ENCODE peak calls at places on chromosomes 13 and 19, in ten cellular contexts. Q, F, T, N, B, X, I, D, K and H are unnamed samples.

GRCh38 chr13:110989331-110989730 is 74.5 kb upstream of the ANKRD10 start:
- DNase-seq in K (peak; percentile 85), Q (no peak), B (no peak), D (no peak), F (no peak), N (no peak), X (no peak), I (no peak), T (no peak), H (no peak)

GRCh38 chr19:35716985-35717664 is 678 bp upstream of the KMT2B start:
- DNase-seq in K (peak; percentile 94), N (peak; percentile 95), T (peak; percentile 96), I (peak; percentile 98), F (peak; percentile 89), Q (peak; percentile 91), B (peak; percentile 95), D (peak; percentile 87), X (peak; percentile 98), H (peak; percentile 98)

GRCh38 chr13:40362502-40362901 is 303.9 kb downstream of the FOXO1 start:
- DNase-seq in I (no peak), B (no peak), T (no peak), X (no peak), F (no peak), N (no peak), D (no peak), K (no peak), Q (no peak), H (no peak)

GRCh38 chr19:3025516-3025890 is 3.6 kb downstream of the TLE2 start:
- DNase-seq in X (no peak), K (no peak), D (no peak), B (no peak), Q (no peak), I (no peak), F (no peak), T (no peak), N (no peak), H (no peak)

GRCh38 chr13:64819081-64819480 is 2411.1 kb downstream of the PCDH9 start:
- DNase-seq in Q (no peak), F (no peak), K (peak; percentile 30), X (no peak), D (no peak), B (no peak), I (no peak), T (no peak), N (no peak), H (peak; percentile 45)

GRCh38 chr13:101640797-101641400 is 188.4 kb downstream of the ITGBL1 start:
- DNase-seq in X (no peak), K (peak; percentile 74), F (no peak), Q (no peak), N (no peak), B (no peak), T (no peak), D (no peak), I (no peak), H (no peak)

GRCh38 chr13:80084086-80084676 is 256.7 kb downstream of the SPRY2 start:
- DNase-seq in N (no peak), F (no peak), D (no peak), X (no peak), K (peak; percentile 95), T (no peak), I (no peak), Q (no peak), B (no peak), H (no peak)

GRCh38 chr13:46614582-46614981 is 61.6 kb downstream of the LRCH1 start:
- DNase-seq in D (no peak), Q (no peak), F (no peak), N (no peak), B (no peak), I (no peak), T (no peak), X (no peak), K (peak; percentile 96), H (no peak)

GRCh38 chr13:107518292-107518691 is 697.0 kb downstream of the LIG4 start:
- DNase-seq in Q (peak; percentile 61), D (no peak), B (no peak), F (no peak), N (no peak), T (peak; percentile 15), K (peak; percentile 34), I (no peak), X (no peak), H (no peak)

GRCh38 chr19:29850482-29850881 is 38.7 kb downstream of the CCNE1 start:
- DNase-seq in K (no peak), B (no peak), Q (no peak), N (no peak), I (no peak), D (no peak), T (no peak), F (no peak), X (no peak), H (no peak)

GRCh38 chr19:5131031-5131865 is 162.3 kb downstream of the KDM4B start:
- DNase-seq in N (no peak), I (no peak), B (no peak), Q (no peak), K (no peak), F (no peak), T (no peak), X (no peak), D (no peak), H (peak; percentile 91)

GRCh38 chr13:110304256-110304655 is 2.7 kb downstream of the COL4A1 start:
- DNase-seq in D (no peak), N (no peak), I (peak; percentile 84), F (no peak), K (peak; percentile 84), X (no peak), B (no peak), Q (no peak), T (no peak), H (no peak)

GRCh38 chr13:42715909-42716308 is 65.5 kb upstream of the FAM216B start:
- DNase-seq in X (no peak), B (no peak), D (no peak), F (no peak), N (no peak), T (no peak), K (no peak), I (no peak), Q (peak; percentile 55), H (no peak)

GRCh38 chr19:40381321-40381720 is 8.7 kb downstream of the HIPK4 start:
- DNase-seq in N (no peak), B (no peak), Q (no peak), X (no peak), F (no peak), D (no peak), K (no peak), T (no peak), I (no peak), H (no peak)

GRCh38 chr19:35644987-35645679 is 3.0 kb upstream of the COX6B1 start:
- DNase-seq in D (peak; percentile 87), F (peak; percentile 60), X (peak; percentile 93), N (peak; percentile 86), B (peak; percentile 88), I (peak; percentile 93), T (peak; percentile 63), Q (peak; percentile 85), K (peak; percentile 42), H (peak; percentile 90)

GRCh38 chr13:23921451-23921888 is 24.2 kb upstream of the C1QTNF9B start:
- DNase-seq in B (peak; percentile 17), K (peak; percentile 66), T (peak; percentile 21), X (no peak), I (no peak), F (peak; percentile 6), D (no peak), N (peak; percentile 39), Q (peak; percentile 80), H (peak; percentile 69)

GRCh38 chr13:71149498-71150363 is 717.3 kb downstream of the DACH1 start:
- DNase-seq in K (no peak), T (no peak), I (no peak), F (no peak), N (no peak), X (no peak), Q (no peak), B (no peak), D (peak; percentile 59), H (no peak)

DNA sequence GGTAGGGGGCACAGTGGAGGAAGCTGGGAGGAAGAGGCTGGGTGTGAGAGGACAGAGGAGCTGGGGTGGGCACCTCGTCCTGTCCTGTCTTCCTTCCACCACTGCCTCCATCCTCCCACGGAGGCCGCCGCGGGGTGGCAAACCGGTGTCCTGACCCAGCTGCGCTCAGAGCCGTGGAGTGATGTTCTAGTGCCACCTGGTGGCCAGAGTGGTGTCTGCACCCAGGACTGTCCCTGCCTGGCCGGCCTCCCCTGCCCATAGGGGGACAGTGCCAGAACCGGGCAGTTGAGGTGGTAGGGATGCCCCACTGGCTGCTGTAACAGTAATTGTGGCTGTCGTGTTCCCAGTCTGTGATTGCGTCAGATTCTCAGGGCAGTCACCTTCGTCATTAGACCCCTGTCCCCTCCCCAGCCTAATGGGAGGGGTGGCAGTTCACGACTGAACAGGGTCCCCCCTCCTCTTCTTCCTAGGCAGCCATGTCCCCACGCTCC is 11.1 kb upstream of the ARRDC2 start:
- DNase-seq in B (peak; percentile 83), X (peak; percentile 91), T (peak; percentile 61), D (peak; percentile 91), N (peak; percentile 78), I (peak; percentile 92), Q (peak; percentile 83), K (peak; percentile 64), F (peak; percentile 89), H (peak; percentile 93)
- H3K4me3 ChIP-seq in B (no peak overlapping the region), X (no peak overlapping the region), T (no peak overlapping the region), D (peak overlapping the region; percentile 4), N (peak overlapping the region; percentile 27), I (no peak overlapping the region), Q (no peak overlapping the region), K (no peak overlapping the region), F (peak overlapping the region; percentile 76), H (no peak overlapping the region)

DNA sequence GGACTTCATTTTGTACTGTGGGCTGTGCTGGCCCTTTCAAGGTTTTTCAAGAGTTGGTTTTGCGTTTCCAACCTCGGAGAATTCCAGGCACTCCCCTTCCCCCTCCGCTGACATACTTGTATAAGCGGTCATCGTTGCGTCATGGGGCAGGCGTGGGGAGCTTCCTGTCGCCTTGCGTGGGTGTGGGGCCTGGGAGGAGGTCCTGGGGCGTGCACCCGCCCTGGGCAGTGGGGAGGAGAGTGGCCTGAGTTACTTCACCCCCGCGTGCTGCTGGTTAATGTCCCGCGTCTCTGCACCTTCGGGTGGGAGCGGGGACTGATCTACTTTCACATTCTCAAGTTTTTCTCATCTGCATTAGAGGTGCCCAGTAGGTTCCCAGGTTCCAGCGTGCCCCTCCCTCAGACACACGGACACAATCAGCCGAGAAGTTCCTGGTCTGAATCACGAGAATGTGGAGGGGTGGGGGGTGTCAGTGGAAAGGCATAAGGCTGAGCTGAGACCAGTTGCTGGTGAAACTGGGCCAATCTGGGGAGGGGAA is 4.1 kb downstream of the IER2 start:
- DNase-seq in I (peak; percentile 99), N (peak; percentile 46), Q (peak; percentile 68), X (peak; percentile 98), D (peak; percentile 89), B (peak; percentile 94), T (no peak), F (peak; percentile 67), K (peak; percentile 94), H (peak; percentile 40)
- H3K4me1 ChIP-seq in I (peaks cover 22% of the 10 kb centered on the region), N (peaks cover 9% of the 10 kb centered on the region), Q (peaks cover 16% of the 10 kb centered on the region), X (no peaks in the 10 kb centered on the region), D (peaks cover 38% of the 10 kb centered on the region), B (peaks cover 28% of the 10 kb centered on the region), T (peaks cover 32% of the 10 kb centered on the region), F (peaks cover 14% of the 10 kb centered on the region), K (peaks cover 12% of the 10 kb centered on the region), H (peaks cover 52% of the 10 kb centered on the region)

GRCh38 chr19:6862673-6863078 is 24.7 kb upstream of the ADGRE1 start:
- DNase-seq in N (peak; percentile 63), X (peak; percentile 86), I (peak; percentile 84), F (peak; percentile 84), D (peak; percentile 78), T (peak; percentile 92), B (peak; percentile 75), K (peak; percentile 76), Q (peak; percentile 84), H (peak; percentile 96)
- H3K4me3 ChIP-seq in N (no peak overlapping the region), X (no peak overlapping the region), I (peak overlapping the region; percentile 37), F (peak overlapping the region; percentile 38), D (peak overlapping the region; percentile 37), T (peak overlapping the region; percentile 36), B (peak overlapping the region; percentile 34), K (no peak overlapping the region), Q (no peak overlapping the region), H (peak overlapping the region; percentile 51)

GRCh38 chr13:77449265-77449664 is 86.2 kb upstream of the SCEL start:
- DNase-seq in N (no peak), Q (no peak), F (no peak), X (no peak), K (no peak), I (no peak), D (no peak), B (no peak), T (no peak), H (no peak)
- H3K4me1 ChIP-seq in N (no peaks in the 10 kb centered on the region), Q (no peaks in the 10 kb centered on the region), F (no peaks in the 10 kb centered on the region), X (no peaks in the 10 kb centered on the region), K (no peaks in the 10 kb centered on the region), I (no peaks in the 10 kb centered on the region), D (no peaks in the 10 kb centered on the region), B (no peaks in the 10 kb centered on the region), T (peaks cover 7% of the 10 kb centered on the region), H (no peaks in the 10 kb centered on the region)